ENCODE peak calls at places on chromosomes 7 and 10, in five cellular contexts. One of them, this sample, is unnamed.

GRCh38 chr7:10888861-10889260 is 84.8 kb upstream of the PHF14 start:
- DNase-seq in A549: no peak
- DNase-seq in K562: no peak
- DNase-seq in GM12878: no peak
- DNase-seq in IMR-90: no peak
- DNase-seq in this sample: no peak

GRCh38 chr7:29326872-29327271 is 132.3 kb downstream of the CHN2 start:
- DNase-seq in A549: no peak
- DNase-seq in IMR-90: no peak
- DNase-seq in K562: no peak
- DNase-seq in GM12878: no peak
- DNase-seq in this sample: no peak

GRCh38 chr10:44042926-44043602 is 341.8 kb downstream of the CXCL12 start:
- DNase-seq in K562: no peak
- DNase-seq in GM12878: no peak
- DNase-seq in A549: no peak
- DNase-seq in IMR-90: no peak
- DNase-seq in this sample: no peak

GRCh38 chr7:150988230-150989226 is 2.3 kb upstream of the NOS3 start:
- DNase-seq in K562: peak
- DNase-seq in IMR-90: no peak
- DNase-seq in A549: no peak
- DNase-seq in GM12878: no peak
- DNase-seq in this sample: peak

GRCh38 chr10:63115732-63116383 is 17.3 kb upstream of the NRBF2 start:
- DNase-seq in GM12878: no peak
- DNase-seq in IMR-90: peak
- DNase-seq in K562: peak
- DNase-seq in A549: no peak
- DNase-seq in this sample: no peak

GRCh38 chr10:125284875-125285597 is 124.7 kb upstream of the CTBP2 start:
- DNase-seq in K562: peak
- DNase-seq in IMR-90: peak
- DNase-seq in GM12878: no peak
- DNase-seq in A549: no peak
- DNase-seq in this sample: no peak

GRCh38 chr10:100907773-100908172 is 5.0 kb upstream of the SLF2 start:
- DNase-seq in A549: no peak
- DNase-seq in IMR-90: peak
- DNase-seq in K562: no peak
- DNase-seq in GM12878: no peak
- DNase-seq in this sample: no peak

GRCh38 chr7:37084303-37084702 is 360.0 kb upstream of the AOAH start:
- DNase-seq in K562: no peak
- DNase-seq in GM12878: no peak
- DNase-seq in A549: no peak
- DNase-seq in IMR-90: no peak
- DNase-seq in this sample: no peak

GRCh38 chr10:131114846-131115245 is 196.7 kb downstream of the TCERG1L start:
- DNase-seq in IMR-90: no peak
- DNase-seq in GM12878: no peak
- DNase-seq in A549: no peak
- DNase-seq in K562: no peak
- DNase-seq in this sample: no peak

GRCh38 chr7:140230862-140231778 is 54.3 kb upstream of the KDM7A start:
- DNase-seq in A549: peak
- DNase-seq in GM12878: no peak
- DNase-seq in IMR-90: peak
- DNase-seq in K562: peak
- DNase-seq in this sample: peak

GRCh38 chr10:50503661-50504320 is 120.0 kb downstream of the SGMS1 start:
- DNase-seq in IMR-90: no peak
- DNase-seq in K562: peak
- DNase-seq in GM12878: no peak
- DNase-seq in A549: no peak
- DNase-seq in this sample: no peak

GRCh38 chr10:66804911-66805310 is 120.9 kb upstream of the LRRTM3 start:
- DNase-seq in IMR-90: peak
- DNase-seq in GM12878: no peak
- DNase-seq in A549: no peak
- DNase-seq in K562: no peak
- DNase-seq in this sample: no peak

GRCh38 chr7:151135866-151136514 is 31.5 kb downstream of the GBX1 start:
- DNase-seq in A549: no peak
- DNase-seq in K562: no peak
- DNase-seq in IMR-90: no peak
- DNase-seq in GM12878: no peak
- DNase-seq in this sample: no peak

GRCh38 chr10:94193466-94193924 is 169.2 kb downstream of the NOC3L start:
- DNase-seq in K562: no peak
- DNase-seq in IMR-90: peak
- DNase-seq in A549: no peak
- DNase-seq in GM12878: no peak
- DNase-seq in this sample: no peak

GRCh38 chr10:86693721-86694369 is 25.5 kb downstream of the LDB3 start:
- DNase-seq in GM12878: no peak
- DNase-seq in K562: peak
- DNase-seq in A549: peak
- DNase-seq in IMR-90: peak
- DNase-seq in this sample: peak

GRCh38 chr7:44711528-44711927 is 37.1 kb upstream of the ZMIZ2 start:
- DNase-seq in IMR-90: no peak
- DNase-seq in GM12878: no peak
- DNase-seq in K562: peak
- DNase-seq in A549: no peak
- DNase-seq in this sample: no peak

GRCh38 chr7:133364959-133365680 is 112.2 kb downstream of the EXOC4 start:
- DNase-seq in A549: no peak
- DNase-seq in GM12878: no peak
- DNase-seq in K562: no peak
- DNase-seq in IMR-90: peak
- DNase-seq in this sample: no peak

GRCh38 chr7:134720091-134720935 is 59.1 kb upstream of the CALD1 start:
- DNase-seq in IMR-90: peak
- DNase-seq in K562: no peak
- DNase-seq in A549: no peak
- DNase-seq in GM12878: no peak
- DNase-seq in this sample: no peak

GRCh38 chr7:80147543-80148376 is 13.1 kb downstream of the GNAI1 start:
- DNase-seq in K562: no peak
- DNase-seq in A549: no peak
- DNase-seq in IMR-90: peak
- DNase-seq in GM12878: no peak
- DNase-seq in this sample: no peak

GRCh38 chr10:103708627-103709288 is 146.6 kb downstream of the SH3PXD2A start:
- DNase-seq in GM12878: no peak
- DNase-seq in IMR-90: no peak
- DNase-seq in K562: no peak
- DNase-seq in A549: no peak
- DNase-seq in this sample: peak

GRCh38 chr10:3364768-3365480 is 192.3 kb upstream of the PITRM1 start:
- DNase-seq in A549: no peak
- DNase-seq in GM12878: no peak
- DNase-seq in K562: no peak
- DNase-seq in IMR-90: no peak
- DNase-seq in this sample: no peak

DNA sequence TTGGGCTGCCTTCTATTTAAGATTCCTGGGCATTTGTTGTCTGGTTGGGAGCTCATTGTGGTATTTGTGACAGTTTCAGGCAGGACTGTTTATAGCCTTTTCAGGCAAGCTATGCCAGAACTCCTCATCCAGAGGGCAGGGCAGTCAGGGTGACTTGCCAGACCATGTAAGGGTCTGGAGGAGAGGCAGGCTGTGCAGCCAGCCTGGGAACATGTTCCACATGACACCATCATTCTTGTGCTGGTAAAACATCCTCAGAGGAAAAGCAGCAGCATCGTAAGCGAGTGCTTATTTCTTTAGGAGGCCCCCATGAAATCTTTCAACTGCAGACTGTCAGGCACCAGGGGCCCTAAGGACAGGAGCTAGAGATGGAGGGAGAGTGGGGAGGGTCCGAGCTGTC is 44.0 kb upstream of the SORBS1 start:
- DNase-seq in GM12878: no peak
- DNase-seq in A549: no peak
- DNase-seq in IMR-90: no peak
- DNase-seq in K562: no peak
- DNase-seq in this sample: no peak
- TF ChIP-seq RCOR1 in GM12878: no peak
- TF ChIP-seq RCOR1 in A549: no peak
- TF ChIP-seq RCOR1 in IMR-90: no peak
- TF ChIP-seq RCOR1 in K562: no peak
- TF ChIP-seq RCOR1 in this sample: no peak

GRCh38 chr7:99006739-99007424 is 128.6 kb downstream of the TRRAP start:
- DNase-seq in A549: no peak
- DNase-seq in K562: no peak
- DNase-seq in IMR-90: no peak
- DNase-seq in GM12878: no peak
- DNase-seq in this sample: no peak

GRCh38 chr7:99010281-99010680 is 131.9 kb downstream of the TRRAP start:
- DNase-seq in A549: no peak
- DNase-seq in IMR-90: no peak
- DNase-seq in GM12878: no peak
- DNase-seq in K562: no peak
- DNase-seq in this sample: no peak

GRCh38 chr7:99008921-99009530 is 130.7 kb downstream of the TRRAP start:
- DNase-seq in IMR-90: no peak
- DNase-seq in K562: no peak
- DNase-seq in GM12878: no peak
- DNase-seq in A549: no peak
- DNase-seq in this sample: no peak

GRCh38 chr7:99005776-99006175 is 127.4 kb downstream of the TRRAP start:
- DNase-seq in IMR-90: no peak
- DNase-seq in GM12878: no peak
- DNase-seq in A549: no peak
- DNase-seq in K562: no peak
- DNase-seq in this sample: no peak

GRCh38 chr7:99008181-99008631 is 129.9 kb downstream of the TRRAP start:
- DNase-seq in K562: no peak
- DNase-seq in A549: no peak
- DNase-seq in GM12878: no peak
- DNase-seq in IMR-90: no peak
- DNase-seq in this sample: no peak
- TF ChIP-seq RCOR1 in K562: no peak
- TF ChIP-seq RCOR1 in A549: no peak
- TF ChIP-seq RCOR1 in GM12878: no peak
- TF ChIP-seq RCOR1 in IMR-90: no peak
- TF ChIP-seq RCOR1 in this sample: no peak

GRCh38 chr7:113087278-113087998 is 811 bp upstream of the GPR85 start:
- DNase-seq in K562: peak
- DNase-seq in GM12878: no peak
- DNase-seq in A549: no peak
- DNase-seq in IMR-90: peak
- DNase-seq in this sample: peak
- TF ChIP-seq RCOR1 in K562: no peak
- TF ChIP-seq RCOR1 in GM12878: no peak
- TF ChIP-seq RCOR1 in A549: no peak
- TF ChIP-seq RCOR1 in IMR-90: no peak
- TF ChIP-seq RCOR1 in this sample: peak

DNA sequence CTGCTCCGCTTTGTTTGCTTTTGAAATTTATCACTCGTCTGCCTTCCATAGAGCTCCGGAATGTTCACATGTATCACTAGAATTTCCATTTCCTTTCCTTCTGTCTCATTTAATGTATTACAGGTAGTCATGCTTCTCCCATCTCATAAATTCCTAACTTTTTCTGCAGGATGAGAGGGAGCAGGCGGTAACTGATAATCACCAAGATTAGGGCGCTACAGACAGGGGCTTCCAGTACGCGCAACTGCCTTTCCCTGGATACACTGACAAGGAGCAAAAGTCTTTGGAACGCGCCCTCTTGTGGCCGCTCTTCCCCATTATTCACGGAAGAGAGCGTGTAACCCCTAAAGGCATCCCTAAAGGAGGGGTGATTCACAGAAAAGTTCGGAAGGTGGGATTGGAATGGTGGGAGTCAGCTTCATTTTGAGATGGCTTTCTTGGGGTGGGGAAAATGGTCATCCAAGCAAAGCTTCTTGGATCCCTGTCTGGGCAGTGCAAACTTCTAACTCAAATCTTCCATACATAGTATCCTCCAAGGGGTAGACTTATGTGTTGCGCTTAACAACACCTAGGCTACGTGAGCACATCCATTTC is 6.5 kb downstream of the INHBA start:
- DNase-seq in A549: peak
- DNase-seq in GM12878: no peak
- DNase-seq in IMR-90: peak
- DNase-seq in K562: peak
- DNase-seq in this sample: peak
- TF ChIP-seq RCOR1 in A549: no peak
- TF ChIP-seq RCOR1 in GM12878: no peak
- TF ChIP-seq RCOR1 in IMR-90: no peak
- TF ChIP-seq RCOR1 in K562: no peak
- TF ChIP-seq RCOR1 in this sample: peak

GRCh38 chr10:80172896-80173295 is 32.4 kb downstream of the ANXA11 start:
- DNase-seq in K562: no peak
- DNase-seq in IMR-90: no peak
- DNase-seq in GM12878: no peak
- DNase-seq in A549: no peak
- DNase-seq in this sample: no peak
- TF ChIP-seq RCOR1 in K562: no peak
- TF ChIP-seq RCOR1 in IMR-90: no peak
- TF ChIP-seq RCOR1 in GM12878: no peak
- TF ChIP-seq RCOR1 in A549: no peak
- TF ChIP-seq RCOR1 in this sample: no peak

GRCh38 chr10:126598009-126598408 is 72.5 kb downstream of the C10orf90 start:
- DNase-seq in K562: peak
- DNase-seq in GM12878: no peak
- DNase-seq in IMR-90: peak
- DNase-seq in A549: peak
- DNase-seq in this sample: peak
- TF ChIP-seq RCOR1 in K562: no peak
- TF ChIP-seq RCOR1 in GM12878: no peak
- TF ChIP-seq RCOR1 in IMR-90: no peak
- TF ChIP-seq RCOR1 in A549: no peak
- TF ChIP-seq RCOR1 in this sample: no peak

GRCh38 chr10:106625761-106626160 is 538.7 kb downstream of the SORCS1 start:
- DNase-seq in IMR-90: no peak
- DNase-seq in K562: no peak
- DNase-seq in A549: no peak
- DNase-seq in GM12878: no peak
- DNase-seq in this sample: no peak

GRCh38 chr10:106626371-106626770 is 538.1 kb downstream of the SORCS1 start:
- DNase-seq in A549: no peak
- DNase-seq in K562: no peak
- DNase-seq in GM12878: no peak
- DNase-seq in IMR-90: no peak
- DNase-seq in this sample: no peak
- TF ChIP-seq RCOR1 in A549: no peak
- TF ChIP-seq RCOR1 in K562: no peak
- TF ChIP-seq RCOR1 in GM12878: no peak
- TF ChIP-seq RCOR1 in IMR-90: no peak
- TF ChIP-seq RCOR1 in this sample: no peak

This sample was measured in SK-N-SH.